ENCODE peak calls at places on chromosome 9, in six cellular contexts. R, A, J, X, L and M are unnamed samples.

GRCh38 chr9:129176786-129177442 is 1.1 kb downstream of the IER5L start:
- DNase-seq in R (peak), A (peak), J (peak), X (no peak), L (no peak), M (no peak)

GRCh38 chr9:83267741-83268140 is 204.8 kb upstream of the RASEF start:
- DNase-seq in R (no peak), A (no peak), J (peak), X (no peak), L (no peak), M (no peak)

GRCh38 chr9:79616013-79616412 is 44.2 kb downstream of the TLE4 start:
- DNase-seq in R (no peak), A (no peak), J (no peak), X (no peak), L (no peak), M (no peak)

GRCh38 chr9:131349881-131350563 is 43.9 kb upstream of the PRRC2B start:
- DNase-seq in R (peak), A (peak), J (peak), X (peak), L (peak), M (no peak)

GRCh38 chr9:132842124-132843005 is 35.7 kb downstream of the AK8 start:
- DNase-seq in R (no peak), A (no peak), J (no peak), X (no peak), L (no peak), M (no peak)

GRCh38 chr9:7841831-7842230 is 42.3 kb upstream of the DMAC1 start:
- DNase-seq in R (no peak), A (no peak), J (no peak), X (no peak), L (no peak), M (no peak)

GRCh38 chr9:35078066-35078465 is 1.7 kb downstream of the FANCG start:
- DNase-seq in R (no peak), A (no peak), J (no peak), X (no peak), L (no peak), M (no peak)

GRCh38 chr9:114969269-114969668 is 38.9 kb upstream of the TNFSF8 start:
- DNase-seq in R (no peak), A (no peak), J (no peak), X (no peak), L (no peak), M (no peak)

GRCh38 chr9:136626740-136627642 is 35.7 kb upstream of the EGFL7 start:
- DNase-seq in R (peak), A (peak), J (no peak), X (no peak), L (no peak), M (no peak)

GRCh38 chr9:94083384-94083783 is 880 bp upstream of the PTPDC1 start:
- DNase-seq in R (no peak), A (no peak), J (no peak), X (no peak), L (no peak), M (no peak)

GRCh38 chr9:126307306-126308061 is 19.1 kb upstream of the MVB12B start:
- DNase-seq in R (no peak), A (no peak), J (no peak), X (no peak), L (no peak), M (no peak)

GRCh38 chr9:110131499-110131898 is 76.5 kb downstream of the C9orf152 start:
- DNase-seq in R (no peak), A (no peak), J (no peak), X (no peak), L (no peak), M (no peak)

GRCh38 chr9:70874451-70874850 is 247.0 kb downstream of the TRPM3 start:
- DNase-seq in R (no peak), A (no peak), J (no peak), X (no peak), L (no peak), M (no peak)

GRCh38 chr9:2559212-2560152 is 62.1 kb upstream of the VLDLR start:
- DNase-seq in R (no peak), A (peak), J (no peak), X (no peak), L (peak), M (no peak)

GRCh38 chr9:2966846-2967372 is 123.0 kb upstream of the PUM3 start:
- DNase-seq in R (no peak), A (no peak), J (no peak), X (no peak), L (no peak), M (no peak)

GRCh38 chr9:18296702-18297531 is 177.0 kb upstream of the ADAMTSL1 start:
- DNase-seq in R (no peak), A (no peak), J (peak), X (no peak), L (no peak), M (no peak)

GRCh38 chr9:132546148-132547051 is 36.0 kb upstream of the BARHL1 start:
- DNase-seq in R (peak), A (peak), J (peak), X (peak), L (no peak), M (no peak)

GRCh38 chr9:23790341-23791260 is 35.4 kb downstream of the ELAVL2 start:
- DNase-seq in R (no peak), A (no peak), J (no peak), X (no peak), L (no peak), M (no peak)

GRCh38 chr9:134661791-134662142 is 20.2 kb downstream of the COL5A1 start:
- DNase-seq in R (no peak), A (no peak), J (no peak), X (no peak), L (no peak), M (no peak)

GRCh38 chr9:135673941-135674340 is 10.8 kb downstream of the LCN9 start:
- DNase-seq in R (no peak), A (no peak), J (no peak), X (no peak), L (no peak), M (no peak)

GRCh38 chr9:36316629-36317317 is 58.5 kb upstream of the GNE start:
- DNase-seq in R (no peak), A (peak), J (peak), X (no peak), L (no peak), M (peak)

GRCh38 chr9:83583151-83584014 is 39.6 kb upstream of the IDNK start:
- DNase-seq in R (no peak), A (peak), J (peak), X (peak), L (peak), M (no peak)

GRCh38 chr9:133607381-133607780 is 1.8 kb downstream of the FAM163B start:
- DNase-seq in R (no peak), A (no peak), J (no peak), X (no peak), L (no peak), M (no peak)

GRCh38 chr9:134590240-134591081 is 51.1 kb upstream of the COL5A1 start:
- DNase-seq in R (no peak), A (no peak), J (no peak), X (no peak), L (peak), M (no peak)

GRCh38 chr9:15277400-15278137 is 29.4 kb downstream of the TTC39B start:
- DNase-seq in R (peak), A (no peak), J (peak), X (no peak), L (no peak), M (no peak)

GRCh38 chr9:109974143-109974917 is 194.3 kb downstream of the PALM2AKAP2 start:
- DNase-seq in R (no peak), A (peak), J (no peak), X (peak), L (no peak), M (no peak)

GRCh38 chr9:95626885-95627558 is 110.3 kb upstream of the PTCH1 start:
- DNase-seq in R (no peak), A (peak), J (peak), X (no peak), L (peak), M (peak)